ENCODE peak calls at places on chromosomes 5 and 9, in nine cellular contexts. M is NCI-H2171 treated with DMSO at 0.1 percent for 48 hours; J is ACHN; A is NCI-H1105; L is CD8-positive, alpha-beta T cell; H is effector CD4-positive, alpha-beta T cell; N is AG20443; E is pulmonary artery endothelial cell; Z is H54. Y is an unnamed sample.
A peak's percentile ranks its signal among the peaks of the same experiment; 100 is the strongest.

GRCh38 chr9:70921126-70921525 is 200.3 kb downstream of the TRPM3 start:
- DNase-seq in N (no peak), A (no peak), M (no peak), E (no peak), L (no peak), J (no peak), H (no peak), Z (peak; percentile 9), Y (no peak)

GRCh38 chr5:6781711-6782110 is 68.5 kb downstream of the TENT4A start:
- DNase-seq in Z (peak; percentile 46), H (no peak), E (no peak), A (no peak), N (no peak), J (no peak), L (no peak), M (no peak), Y (no peak)

GRCh38 chr5:155052532-155052931 is 39.0 kb downstream of the KIF4B start:
- DNase-seq in N (no peak), J (no peak), A (no peak), H (no peak), L (no peak), M (peak; percentile 37), Z (no peak), E (no peak), Y (no peak)

GRCh38 chr9:134178394-134178780 is 14.0 kb upstream of the RNU6ATAC start:
- DNase-seq in J (no peak), Z (no peak), H (no peak), M (no peak), N (no peak), E (no peak), A (no peak), L (no peak), Y (no peak)

GRCh38 chr9:92328225-92328624 is 2.5 kb downstream of the CENPP start:
- DNase-seq in Z (peak; percentile 17), N (peak; percentile 45), H (no peak), L (no peak), M (peak; percentile 57), A (no peak), E (no peak), J (peak; percentile 49), Y (no peak)

GRCh38 chr9:127832248-127832647 is 22.2 kb downstream of the ENG start:
- DNase-seq in N (no peak), J (no peak), A (no peak), H (no peak), Z (no peak), M (no peak), L (no peak), E (no peak), Y (no peak)

GRCh38 chr5:96734871-96735325 is 72.7 kb downstream of the CAST start:
- DNase-seq in N (peak; percentile 45), L (no peak), J (no peak), E (no peak), M (no peak), A (no peak), H (no peak), Z (no peak), Y (no peak)

GRCh38 chr5:84191296-84191695 is 193.4 kb downstream of the EDIL3 start:
- DNase-seq in A (no peak), L (no peak), Z (no peak), E (no peak), M (no peak), J (no peak), H (no peak), N (no peak), Y (no peak)

GRCh38 chr9:120914410-120914809 is 12.2 kb downstream of the TRAF1 start:
- DNase-seq in L (no peak), A (no peak), E (no peak), J (no peak), N (no peak), Z (no peak), M (no peak), H (no peak), Y (no peak)

GRCh38 chr5:53038196-53038847 is 49.2 kb downstream of the ITGA2 start:
- DNase-seq in M (no peak), E (no peak), N (no peak), L (no peak), H (no peak), A (no peak), Z (no peak), J (no peak), Y (no peak)

GRCh38 chr5:124747770-124748686 is 1.6 kb upstream of the ZNF608 start:
- DNase-seq in J (peak; percentile 42), H (no peak), N (no peak), Z (no peak), L (no peak), A (no peak), M (peak; percentile 55), E (no peak), Y (no peak)

GRCh38 chr9:135517407-135517822 is 3.8 kb upstream of the LCN1 start:
- DNase-seq in H (no peak), A (no peak), J (no peak), E (no peak), Z (no peak), M (no peak), N (no peak), L (no peak), Y (no peak)

GRCh38 chr5:6721442-6721841 is 8.2 kb downstream of the TENT4A start:
- DNase-seq in E (no peak), N (no peak), M (no peak), H (no peak), A (no peak), L (no peak), J (no peak), Z (no peak), Y (no peak)

GRCh38 chr5:91584352-91584751 is 201.2 kb upstream of the ARRDC3 start:
- DNase-seq in A (no peak), N (no peak), M (no peak), J (no peak), Z (no peak), H (no peak), E (no peak), L (no peak), Y (no peak)

GRCh38 chr9:27655454-27655853 is 82.2 kb upstream of the C9orf72 start:
- DNase-seq in L (no peak), M (no peak), E (no peak), Z (no peak), H (no peak), A (no peak), J (no peak), N (no peak), Y (no peak)

GRCh38 chr9:129064499-129064908 is 16.4 kb upstream of the DOLPP1 start:
- DNase-seq in J (no peak), H (no peak), M (no peak), E (no peak), Z (no peak), A (no peak), N (no peak), L (no peak), Y (no peak)

GRCh38 chr5:155260798-155261197 is 247.2 kb downstream of the KIF4B start:
- DNase-seq in J (peak; percentile 26), H (no peak), E (no peak), M (peak; percentile 63), Z (no peak), L (no peak), A (no peak), N (no peak), Y (no peak)

GRCh38 chr5:169256191-169256590 is 44.7 kb downstream of the SLIT3 start:
- DNase-seq in M (no peak), L (no peak), A (no peak), E (no peak), N (no peak), Z (no peak), H (no peak), J (no peak), Y (no peak)

GRCh38 chr5:167578977-167579700 is 712.3 kb upstream of the WWC1 start:
- DNase-seq in L (no peak), E (no peak), Z (no peak), H (no peak), A (no peak), J (no peak), M (no peak), N (peak; percentile 71), Y (no peak)

GRCh38 chr5:14663734-14664269 is 716 bp upstream of the OTULIN start:
- DNase-seq in H (no peak), A (peak; percentile 18), E (peak; percentile 22), N (peak; percentile 43), Z (peak; percentile 40), M (peak; percentile 56), J (peak; percentile 33), L (no peak), Y (no peak)

GRCh38 chr5:151685749-151686672 is 704 bp downstream of the SPARC start:
- DNase-seq in L (no peak), M (peak; percentile 39), E (no peak), A (no peak), H (no peak), J (no peak), Z (no peak), N (no peak), Y (no peak)

GRCh38 chr9:2016411-2017208 is 1.5 kb downstream of the SMARCA2 start:
- DNase-seq in E (no peak), N (peak; percentile 90), L (peak; percentile 28), J (peak; percentile 71), Z (peak; percentile 77), A (peak; percentile 40), M (peak; percentile 79), H (peak; percentile 51), Y (peak; percentile 55)

GRCh38 chr5:42396111-42396510 is 27.1 kb upstream of the GHR start:
- DNase-seq in L (no peak), M (no peak), A (no peak), Z (no peak), H (no peak), N (no peak), E (no peak), J (no peak), Y (no peak)

GRCh38 chr9:132311978-132312377 is 42.8 kb downstream of the SETX start:
- DNase-seq in E (no peak), N (no peak), L (no peak), A (no peak), J (no peak), M (no peak), H (no peak), Z (no peak), Y (no peak)

GRCh38 chr5:124669956-124670671 is 76.3 kb downstream of the ZNF608 start:
- DNase-seq in N (peak; percentile 32), Z (no peak), J (no peak), H (no peak), E (no peak), M (no peak), L (no peak), A (no peak), Y (no peak)

GRCh38 chr5:35377653-35378052 is 147.4 kb upstream of the PRLR start:
- DNase-seq in J (no peak), H (no peak), E (no peak), M (no peak), N (no peak), Z (no peak), A (no peak), L (no peak), Y (no peak)

GRCh38 chr9:99660191-99660636 is 161.5 kb upstream of the NR4A3 start:
- DNase-seq in M (peak; percentile 30), N (no peak), Z (no peak), H (no peak), A (no peak), J (no peak), L (no peak), E (no peak), Y (no peak)

GRCh38 chr5:149320791-149321330 is 24.4 kb upstream of the GRPEL2 start:
- DNase-seq in N (peak; percentile 91), J (peak; percentile 93), H (no peak), L (no peak), A (peak; percentile 78), E (peak; percentile 83), M (peak; percentile 76), Z (peak; percentile 75), Y (no peak)

GRCh38 chr5:93677344-93678021 is 63.9 kb downstream of the POU5F2 start:
- DNase-seq in N (peak; percentile 89), Z (peak; percentile 9), J (peak; percentile 45), M (peak; percentile 57), A (peak; percentile 64), H (no peak), L (no peak), E (no peak), Y (no peak)

GRCh38 chr5:134541736-134542376 is 16.4 kb downstream of the JADE2 start:
- DNase-seq in E (no peak), L (no peak), M (no peak), A (no peak), J (peak; percentile 43), H (no peak), Z (no peak), N (peak; percentile 56), Y (no peak)

GRCh38 chr9:114919611-114920010 is 10.8 kb downstream of the TNFSF8 start:
- DNase-seq in M (peak; percentile 79), Z (no peak), L (no peak), J (no peak), E (no peak), N (no peak), H (no peak), A (no peak), Y (no peak)